ENCODE peak calls at places on chromosomes 3 and 15, in seven cellular contexts. A is IMR-90, B is neuronal stem cell, D is mesendoderm, T is mesenchymal stem cell, U is H9, F is H1. M is an unnamed sample.

GRCh38 chr15:63818628-63819027 is 15.1 kb downstream of the HERC1 start:
- DNase-seq in A (no peak), B (no peak), D (no peak), T (no peak), U (no peak), F (no peak), M (no peak)

GRCh38 chr3:120640231-120640630 is 41.8 kb downstream of the HGD start:
- DNase-seq in A (no peak), B (no peak), D (no peak), T (no peak), U (no peak), F (no peak), M (no peak)

GRCh38 chr3:170670504-170670903 is 84.6 kb upstream of the SLC7A14 start:
- DNase-seq in A (no peak), B (no peak), D (no peak), T (no peak), U (no peak), F (no peak), M (no peak)

GRCh38 chr15:68369931-68370767 is 61.8 kb downstream of the ITGA11 start:
- DNase-seq in A (no peak), B (no peak), D (no peak), T (no peak), U (no peak), F (no peak), M (no peak)

GRCh38 chr15:62089616-62090015 is 22.8 kb downstream of the C2CD4A start:
- DNase-seq in A (no peak), B (no peak), D (no peak), T (no peak), U (no peak), F (no peak), M (no peak)

GRCh38 chr3:189626286-189626685 is 4.9 kb upstream of the TP63 start:
- DNase-seq in A (no peak), B (no peak), D (peak), T (no peak), U (no peak), F (no peak), M (no peak)

GRCh38 chr3:183880121-183880520 is 4.6 kb downstream of the PARL start:
- DNase-seq in A (no peak), B (no peak), D (no peak), T (no peak), U (no peak), F (no peak), M (no peak)

GRCh38 chr3:185029071-185029470 is 123.8 kb downstream of the C3orf70 start:
- DNase-seq in A (no peak), B (no peak), D (no peak), T (no peak), U (no peak), F (no peak), M (no peak)

GRCh38 chr3:180571831-180572578 is 30.0 kb upstream of the TTC14 start:
- DNase-seq in A (no peak), B (no peak), D (peak), T (no peak), U (no peak), F (no peak), M (no peak)

GRCh38 chr15:69300129-69300588 is 1.4 kb downstream of the PAQR5 start:
- DNase-seq in A (no peak), B (no peak), D (peak), T (no peak), U (peak), F (no peak), M (no peak)

GRCh38 chr3:186361612-186362408 is at the start of gene DGKG:
- DNase-seq in A (no peak), B (peak), D (no peak), T (no peak), U (peak), F (no peak), M (no peak)

GRCh38 chr3:49805367-49805782 is 2.3 kb downstream of the INKA1 start:
- DNase-seq in A (peak), B (no peak), D (no peak), T (peak), U (no peak), F (no peak), M (no peak)

GRCh38 chr3:118505784-118506183 is 528.9 kb downstream of the IGSF11 start:
- DNase-seq in A (no peak), B (no peak), D (no peak), T (no peak), U (no peak), F (no peak), M (peak)

GRCh38 chr3:187293977-187294376 is 2.4 kb upstream of the MASP1 start:
- DNase-seq in A (no peak), B (no peak), D (no peak), T (no peak), U (no peak), F (no peak), M (no peak)

GRCh38 chr15:27365441-27365840 is 394.5 kb downstream of the GABRG3 start:
- DNase-seq in A (no peak), B (no peak), D (no peak), T (no peak), U (no peak), F (no peak), M (no peak)

GRCh38 chr3:80733522-80734176 is 965.9 kb upstream of the ROBO1 start:
- DNase-seq in A (peak), B (no peak), D (peak), T (peak), U (no peak), F (no peak), M (peak)

GRCh38 chr15:89383635-89384604 is 49.3 kb upstream of the POLG start:
- DNase-seq in A (peak), B (no peak), D (no peak), T (peak), U (peak), F (no peak), M (no peak)

GRCh38 chr15:63013052-63013808 is 29.3 kb upstream of the TPM1 start:
- DNase-seq in A (peak), B (no peak), D (peak), T (peak), U (no peak), F (no peak), M (no peak)

GRCh38 chr15:101314301-101314700 is 19.3 kb upstream of the SNRPA1 start:
- DNase-seq in A (no peak), B (no peak), D (no peak), T (no peak), U (no peak), F (no peak), M (no peak)

GRCh38 chr3:153051427-153052095 is 110.5 kb upstream of the RAP2B start:
- DNase-seq in A (peak), B (no peak), D (no peak), T (peak), U (no peak), F (no peak), M (peak)

GRCh38 chr3:16514021-16514700 is 662 bp upstream of the RFTN1 start:
- DNase-seq in A (no peak), B (no peak), D (no peak), T (no peak), U (no peak), F (no peak), M (no peak)
- H3K18ac ChIP-seq in A (peak), B (peak), D (no peak), T (peak), U (no peak), F (no peak), M (peak)

GRCh38 chr3:124619887-124620599 is 110.2 kb upstream of the UMPS start:
- DNase-seq in A (no peak), B (no peak), D (no peak), T (peak), U (no peak), F (no peak), M (no peak)
- H3K23ac ChIP-seq in A (no peak), B (no peak), D (no peak), T (no peak), U (no peak), F (no peak), M (no peak)

GRCh38 chr3:9122732-9123364 is 126.6 kb downstream of the SRGAP3 start:
- DNase-seq in A (no peak), B (no peak), D (no peak), T (no peak), U (no peak), F (no peak), M (no peak)

GRCh38 chr3:9123849-9124248 is 125.6 kb downstream of the SRGAP3 start:
- DNase-seq in A (no peak), B (no peak), D (no peak), T (no peak), U (no peak), F (no peak), M (no peak)

GRCh38 chr3:9121366-9121765 is 128.1 kb downstream of the SRGAP3 start:
- DNase-seq in A (no peak), B (no peak), D (no peak), T (no peak), U (no peak), F (no peak), M (no peak)

GRCh38 chr3:9125278-9125951 is 124.0 kb downstream of the SRGAP3 start:
- DNase-seq in A (no peak), B (no peak), D (peak), T (no peak), U (no peak), F (no peak), M (peak)

DNA sequence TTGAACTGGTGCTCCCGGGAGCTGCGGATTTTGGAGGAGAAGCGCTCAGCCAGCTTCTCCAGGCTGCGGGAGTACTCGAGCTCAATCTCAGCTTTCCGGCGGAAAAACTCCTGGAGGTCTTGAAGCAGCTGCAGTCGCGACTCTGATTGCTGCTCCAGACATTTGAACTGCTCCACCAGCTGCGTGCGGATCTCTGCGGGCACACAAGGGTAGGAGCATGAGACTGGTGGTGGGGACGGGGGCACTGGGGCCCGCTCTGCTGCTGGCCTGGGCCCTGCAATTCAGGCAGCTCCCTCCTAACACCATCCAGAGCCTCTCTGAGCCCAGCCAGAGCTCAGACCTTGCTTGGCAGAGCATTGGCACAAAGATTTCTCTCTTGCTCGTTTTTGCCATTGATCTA is 124.7 kb downstream of the SRGAP3 start:
- DNase-seq in A (no peak), B (no peak), D (no peak), T (no peak), U (no peak), F (no peak), M (no peak)
- H3K18ac ChIP-seq in A (no peak), B (no peak), D (no peak), T (no peak), U (peak), F (peak), M (no peak)

GRCh38 chr3:61813656-61814055 is 252.3 kb downstream of the PTPRG start:
- DNase-seq in A (peak), B (no peak), D (no peak), T (no peak), U (no peak), F (no peak), M (no peak)
- H3K23ac ChIP-seq in A (no peak), B (no peak), D (no peak), T (no peak), U (no peak), F (no peak), M (no peak)

GRCh38 chr3:159169828-159170227 is 368.0 kb downstream of the MFSD1 start:
- DNase-seq in A (peak), B (no peak), D (no peak), T (peak), U (no peak), F (no peak), M (no peak)
- H3K18ac ChIP-seq in A (peak), B (no peak), D (no peak), T (no peak), U (no peak), F (no peak), M (no peak)

GRCh38 chr3:126992216-126992615 is 9.3 kb downstream of the PLXNA1 start:
- DNase-seq in A (no peak), B (no peak), D (no peak), T (no peak), U (no peak), F (no peak), M (no peak)

GRCh38 chr3:126993436-126993835 is 10.5 kb downstream of the PLXNA1 start:
- DNase-seq in A (no peak), B (no peak), D (no peak), T (no peak), U (no peak), F (no peak), M (no peak)

GRCh38 chr3:126990890-126991289 is 8.0 kb downstream of the PLXNA1 start:
- DNase-seq in A (no peak), B (no peak), D (no peak), T (no peak), U (no peak), F (no peak), M (no peak)

GRCh38 chr3:126991366-126992200 is 8.7 kb downstream of the PLXNA1 start:
- DNase-seq in A (no peak), B (no peak), D (no peak), T (no peak), U (no peak), F (no peak), M (no peak)

GRCh38 chr3:126992776-126993175 is 9.9 kb downstream of the PLXNA1 start:
- DNase-seq in A (no peak), B (no peak), D (no peak), T (no peak), U (no peak), F (no peak), M (no peak)
- H3K23ac ChIP-seq in A (no peak), B (no peak), D (no peak), T (no peak), U (no peak), F (no peak), M (no peak)

DNA sequence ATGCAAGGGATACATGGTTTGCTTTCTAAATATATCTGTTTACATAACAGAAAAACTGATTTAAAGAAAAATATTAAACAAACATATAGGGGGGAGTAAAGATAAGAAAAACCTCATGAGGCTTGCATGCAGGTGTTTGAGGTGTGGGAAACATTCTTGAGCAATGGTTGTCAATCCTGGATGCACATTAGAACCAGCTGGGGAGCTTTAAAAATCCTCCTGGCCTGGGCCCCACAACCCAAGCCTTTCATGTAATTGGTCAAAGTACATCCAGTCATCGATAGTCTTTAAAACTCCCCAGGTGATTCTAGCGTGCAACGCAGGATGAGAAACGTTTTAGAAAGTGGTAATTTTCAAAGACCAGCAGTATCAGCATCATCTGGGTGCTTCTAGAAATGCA is 18.3 kb downstream of the NMNAT3 start:
- DNase-seq in A (no peak), B (no peak), D (no peak), T (no peak), U (no peak), F (no peak), M (no peak)
- H3K18ac ChIP-seq in A (no peak), B (no peak), D (no peak), T (no peak), U (no peak), F (no peak), M (no peak)

DNA sequence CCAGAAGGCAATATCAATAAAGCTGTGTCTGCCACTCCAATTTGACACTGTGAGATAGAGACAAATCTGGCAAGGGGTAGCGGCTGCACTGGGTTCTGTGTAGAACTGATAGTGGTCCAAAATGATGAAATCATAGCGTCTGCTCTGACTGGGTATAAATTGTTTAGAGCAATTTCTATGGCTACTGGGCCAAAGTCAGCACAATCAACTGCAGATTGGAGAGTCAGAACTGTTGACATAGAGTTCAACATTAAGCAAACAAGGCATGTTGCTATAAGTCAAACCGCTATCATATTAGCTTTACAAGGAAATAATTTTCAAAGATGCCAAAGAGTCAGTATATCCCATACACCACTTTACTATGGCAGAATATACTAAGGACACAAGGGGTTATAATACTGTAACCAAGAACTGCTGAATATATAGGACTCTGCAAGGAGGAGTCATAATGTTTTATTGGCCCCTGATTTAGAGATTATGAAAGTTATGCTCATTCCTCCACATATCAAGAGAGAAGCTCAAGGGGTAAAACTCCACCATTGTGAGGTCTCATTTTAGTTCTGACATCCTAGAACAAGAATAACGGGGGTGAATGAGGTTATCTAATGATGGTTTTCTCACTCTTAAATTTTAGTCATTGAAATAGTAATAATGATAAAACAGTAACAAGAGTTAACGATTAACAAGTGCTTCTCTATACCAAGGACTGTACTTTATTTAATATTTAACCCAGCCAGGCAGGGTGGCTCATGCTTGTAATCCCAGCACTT is 309.8 kb upstream of the GADL1 start:
- DNase-seq in A (no peak), B (no peak), D (no peak), T (no peak), U (no peak), F (no peak), M (no peak)
- H3K23ac ChIP-seq in A (no peak), B (no peak), D (no peak), T (no peak), U (no peak), F (no peak), M (no peak)